ENCODE peak calls at places on chromosome 3, in five cellular contexts. One of them, this sample, is unnamed.
A peak's percentile ranks its signal among the peaks of the same experiment; 100 is the strongest.

GRCh38 chr3:70849911-70850699 is 537.7 kb upstream of the MDFIC2 start:
- DNase-seq in HCT116: peak; percentile 3
- DNase-seq in H9: no peak
- DNase-seq in HepG2: no peak
- DNase-seq in fibroblast of lung: peak; percentile 92
- DNase-seq in this sample: no peak

GRCh38 chr3:124826703-124827102 is 60.5 kb downstream of the ITGB5 start:
- DNase-seq in HCT116: no peak
- DNase-seq in H9: peak; percentile 72
- DNase-seq in HepG2: no peak
- DNase-seq in fibroblast of lung: peak; percentile 96
- DNase-seq in this sample: peak; percentile 81

GRCh38 chr3:66592061-66592875 is 91.4 kb upstream of the LRIG1 start:
- DNase-seq in HCT116: no peak
- DNase-seq in H9: no peak
- DNase-seq in HepG2: no peak
- DNase-seq in fibroblast of lung: peak; percentile 72
- DNase-seq in this sample: peak; percentile 52

GRCh38 chr3:45508659-45509037 is 85.9 kb upstream of the LIMD1 start:
- DNase-seq in HCT116: no peak
- DNase-seq in H9: no peak
- DNase-seq in HepG2: no peak
- DNase-seq in fibroblast of lung: no peak
- DNase-seq in this sample: no peak

GRCh38 chr3:168096210-168096795 is 579 bp upstream of the GOLIM4 start:
- DNase-seq in HCT116: peak; percentile 83
- DNase-seq in H9: peak; percentile 52
- DNase-seq in HepG2: peak; percentile 87
- DNase-seq in fibroblast of lung: peak; percentile 95
- DNase-seq in this sample: no peak

GRCh38 chr3:197083486-197083885 is 53.9 kb upstream of the MELTF start:
- DNase-seq in HCT116: no peak
- DNase-seq in H9: no peak
- DNase-seq in HepG2: no peak
- DNase-seq in fibroblast of lung: peak; percentile 90
- DNase-seq in this sample: no peak

GRCh38 chr3:132550579-132551305 is 46.3 kb upstream of the ACKR4 start:
- DNase-seq in HCT116: no peak
- DNase-seq in H9: no peak
- DNase-seq in HepG2: no peak
- DNase-seq in fibroblast of lung: peak; percentile 39
- DNase-seq in this sample: no peak

GRCh38 chr3:127044996-127045395 is 62.1 kb downstream of the PLXNA1 start:
- DNase-seq in HCT116: peak; percentile 29
- DNase-seq in H9: peak; percentile 82
- DNase-seq in HepG2: no peak
- DNase-seq in fibroblast of lung: no peak
- DNase-seq in this sample: peak; percentile 76

GRCh38 chr3:150083653-150084037 is 113.0 kb upstream of the PFN2 start:
- DNase-seq in HCT116: no peak
- DNase-seq in H9: no peak
- DNase-seq in HepG2: no peak
- DNase-seq in fibroblast of lung: peak; percentile 79
- DNase-seq in this sample: no peak

GRCh38 chr3:56190906-56191305 is 277.4 kb downstream of the ERC2 start:
- DNase-seq in HCT116: no peak
- DNase-seq in H9: no peak
- DNase-seq in HepG2: no peak
- DNase-seq in fibroblast of lung: no peak
- DNase-seq in this sample: no peak

GRCh38 chr3:142046320-142047020 is 102.9 kb downstream of the TFDP2 start:
- DNase-seq in HCT116: no peak
- DNase-seq in H9: no peak
- DNase-seq in HepG2: no peak
- DNase-seq in fibroblast of lung: no peak
- DNase-seq in this sample: no peak

GRCh38 chr3:129015388-129016105 is 14.4 kb downstream of the EFCC1 start:
- DNase-seq in HCT116: no peak
- DNase-seq in H9: no peak
- DNase-seq in HepG2: no peak
- DNase-seq in fibroblast of lung: no peak
- DNase-seq in this sample: no peak

GRCh38 chr3:104360038-104360437 is 1006.7 kb upstream of the ALCAM start:
- DNase-seq in HCT116: no peak
- DNase-seq in H9: no peak
- DNase-seq in HepG2: no peak
- DNase-seq in fibroblast of lung: peak; percentile 52
- DNase-seq in this sample: no peak

DNA sequence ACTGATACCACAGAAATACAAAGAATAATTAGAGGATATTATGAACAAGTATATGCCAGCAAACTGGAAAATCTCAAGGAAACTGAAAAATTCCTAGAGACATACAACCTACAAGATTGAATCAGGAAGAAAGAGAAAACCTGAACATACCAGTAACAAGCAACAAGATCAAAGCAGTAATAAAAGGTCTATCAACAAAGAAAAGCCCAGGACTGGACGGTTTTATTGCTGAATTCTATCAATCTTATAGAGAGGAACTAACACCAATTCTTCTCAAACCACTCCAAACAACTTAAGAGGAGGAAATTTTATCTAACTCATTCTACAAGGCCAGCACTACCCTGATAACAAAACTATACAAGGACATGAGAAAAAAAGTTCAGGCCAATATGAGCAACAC is 71.0 kb upstream of the IMPG2 start:
- DNase-seq in HCT116: no peak
- DNase-seq in H9: no peak
- DNase-seq in HepG2: no peak
- DNase-seq in fibroblast of lung: no peak
- DNase-seq in this sample: no peak
- H3K9me3 ChIP-seq in HCT116: peaks cover 4% of the 10 kb centered on the region
- H3K9me3 ChIP-seq in H9: no peaks in the 10 kb centered on the region
- H3K9me3 ChIP-seq in HepG2: peaks cover 14% of the 10 kb centered on the region
- H3K9me3 ChIP-seq in fibroblast of lung: no peaks in the 10 kb centered on the region
- H3K9me3 ChIP-seq in this sample: peaks cover 30% of the 10 kb centered on the region

GRCh38 chr3:11591006-11591360 is 52.7 kb downstream of the VGLL4 start:
- DNase-seq in HCT116: no peak
- DNase-seq in H9: no peak
- DNase-seq in HepG2: no peak
- DNase-seq in fibroblast of lung: peak; percentile 62
- DNase-seq in this sample: no peak

GRCh38 chr3:11591401-11592266 is 52.1 kb downstream of the VGLL4 start:
- DNase-seq in HCT116: peak; percentile 62
- DNase-seq in H9: peak; percentile 54
- DNase-seq in HepG2: peak; percentile 82
- DNase-seq in fibroblast of lung: peak; percentile 96
- DNase-seq in this sample: peak; percentile 88

GRCh38 chr3:11589706-11590105 is 54.0 kb downstream of the VGLL4 start:
- DNase-seq in HCT116: no peak
- DNase-seq in H9: no peak
- DNase-seq in HepG2: no peak
- DNase-seq in fibroblast of lung: no peak
- DNase-seq in this sample: peak; percentile 32

GRCh38 chr3:11593318-11594034 is 50.2 kb downstream of the VGLL4 start:
- DNase-seq in HCT116: no peak
- DNase-seq in H9: no peak
- DNase-seq in HepG2: peak; percentile 78
- DNase-seq in fibroblast of lung: no peak
- DNase-seq in this sample: peak; percentile 62

GRCh38 chr3:11592460-11593298 is 51.0 kb downstream of the VGLL4 start:
- DNase-seq in HCT116: no peak
- DNase-seq in H9: no peak
- DNase-seq in HepG2: no peak
- DNase-seq in fibroblast of lung: peak; percentile 83
- DNase-seq in this sample: peak; percentile 40
- H3K4me1 ChIP-seq in HCT116: peaks cover 14% of the 10 kb centered on the region
- H3K4me1 ChIP-seq in H9: peaks cover 21% of the 10 kb centered on the region
- H3K4me1 ChIP-seq in HepG2: peaks cover 73% of the 10 kb centered on the region
- H3K4me1 ChIP-seq in fibroblast of lung: peaks cover 20% of the 10 kb centered on the region
- H3K4me1 ChIP-seq in this sample: peaks cover 39% of the 10 kb centered on the region

DNA sequence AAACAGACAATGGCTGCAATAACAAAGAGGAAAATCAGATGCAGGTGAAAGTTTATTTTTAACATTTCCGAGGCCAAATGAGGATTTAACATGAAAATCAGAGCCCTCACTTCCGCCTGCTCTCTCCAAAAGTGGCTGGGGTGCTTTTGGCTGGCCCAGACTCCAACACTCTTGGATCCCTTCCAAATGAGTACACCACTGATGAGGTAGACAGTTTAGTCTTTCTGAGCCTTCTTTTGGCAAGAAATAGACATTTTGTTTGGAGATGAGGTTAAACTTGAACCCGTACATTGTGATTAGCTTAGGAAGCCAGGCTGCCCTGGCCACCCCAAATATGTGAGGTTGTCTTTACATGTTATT is 51.0 kb upstream of the TRA2B start:
- DNase-seq in HCT116: no peak
- DNase-seq in H9: no peak
- DNase-seq in HepG2: no peak
- DNase-seq in fibroblast of lung: no peak
- DNase-seq in this sample: peak; percentile 6
- H3K9ac ChIP-seq in HCT116: no peak overlapping the region
- H3K9ac ChIP-seq in H9: no peak overlapping the region
- H3K9ac ChIP-seq in HepG2: no peak overlapping the region
- H3K9ac ChIP-seq in fibroblast of lung: no peak overlapping the region
- H3K9ac ChIP-seq in this sample: no peak overlapping the region

GRCh38 chr3:147394168-147394941 is 12.0 kb downstream of the ZIC4 start:
- DNase-seq in HCT116: no peak
- DNase-seq in H9: no peak
- DNase-seq in HepG2: no peak
- DNase-seq in fibroblast of lung: no peak
- DNase-seq in this sample: peak; percentile 67
- H3K9me3 ChIP-seq in HCT116: no peaks in the 10 kb centered on the region
- H3K9me3 ChIP-seq in H9: no peaks in the 10 kb centered on the region
- H3K9me3 ChIP-seq in HepG2: no peaks in the 10 kb centered on the region
- H3K9me3 ChIP-seq in fibroblast of lung: no peaks in the 10 kb centered on the region
- H3K9me3 ChIP-seq in this sample: no peaks in the 10 kb centered on the region

This sample was measured in endodermal cell.